ENCODE peak calls at places on chromosome 17, in four cellular contexts. V, Z, W and K are unnamed samples.

GRCh38 chr17:29215717-29216116 is 30.9 kb upstream of the CRYBA1 start:
- DNase-seq in V (no peak), W (no peak), Z (no peak), K (no peak)

GRCh38 chr17:44279586-44280344 is 11.8 kb upstream of the SLC4A1 start:
- DNase-seq in V (peak; percentile 78), Z (peak; percentile 86), W (no peak), K (peak; percentile 11)

GRCh38 chr17:64160378-64160777 is 30.4 kb upstream of the ERN1 start:
- DNase-seq in Z (no peak), V (no peak), W (no peak), K (no peak)

GRCh38 chr17:20133552-20133951 is 124.4 kb downstream of the SPECC1 start:
- DNase-seq in V (no peak), W (no peak), Z (no peak), K (no peak)

GRCh38 chr17:68291836-68292688 is 767 bp downstream of the ARSG start:
- DNase-seq in Z (peak; percentile 57), W (peak; percentile 72), V (peak; percentile 79), K (peak; percentile 45)

GRCh38 chr17:52071712-52072111 is 86.8 kb downstream of the CA10 start:
- DNase-seq in V (no peak), Z (no peak), W (no peak), K (no peak)

GRCh38 chr17:68296217-68297140 is 5.2 kb downstream of the ARSG start:
- DNase-seq in Z (no peak), W (no peak), V (no peak), K (no peak)

GRCh38 chr17:45091778-45092425 is 30.8 kb downstream of the NMT1 start:
- DNase-seq in W (no peak), Z (no peak), V (no peak), K (no peak)

GRCh38 chr17:74712301-74712700 is 422 bp downstream of the CD300LF start:
- DNase-seq in V (no peak), W (no peak), Z (no peak), K (no peak)

GRCh38 chr17:77815127-77815905 is 143.2 kb upstream of the TNRC6C start:
- DNase-seq in Z (no peak), V (no peak), W (peak; percentile 7), K (no peak)

GRCh38 chr17:44972953-44973352 is 4.8 kb upstream of the C1QL1 start:
- DNase-seq in V (no peak), W (no peak), Z (no peak), K (no peak)

GRCh38 chr17:59427425-59427921 is 96.0 kb downstream of the YPEL2 start:
- DNase-seq in Z (no peak), V (no peak), W (no peak), K (no peak)

GRCh38 chr17:5194346-5194745 is 2.7 kb upstream of the ZNF594 start:
- DNase-seq in W (no peak), Z (no peak), V (no peak), K (no peak)

GRCh38 chr17:47698749-47699535 is 5.0 kb downstream of the TBKBP1 start:
- DNase-seq in W (peak; percentile 88), Z (no peak), V (peak; percentile 55), K (peak; percentile 76)

GRCh38 chr17:17983376-17983775 is 10.7 kb downstream of the DRC3 start:
- DNase-seq in W (no peak), Z (no peak), V (no peak), K (no peak)

GRCh38 chr17:17104494-17104893 is 62.2 kb downstream of the MPRIP start:
- DNase-seq in W (no peak), V (peak; percentile 13), Z (no peak), K (no peak)

GRCh38 chr17:52477824-52478614 is 319.5 kb upstream of the CA10 start:
- DNase-seq in W (no peak), Z (no peak), V (no peak), K (no peak)

GRCh38 chr17:81961087-81961514 is at the start of gene NOTUM:
- DNase-seq in Z (no peak), V (no peak), W (peak; percentile 68), K (no peak)

GRCh38 chr17:39098474-39099090 is 52.9 kb downstream of the PLXDC1 start:
- DNase-seq in W (no peak), V (no peak), Z (peak; percentile 26), K (no peak)

GRCh38 chr17:66755944-66756290 is 79.0 kb upstream of the CACNG5 start:
- DNase-seq in V (no peak), Z (no peak), W (no peak), K (no peak)

GRCh38 chr17:17058304-17058703 is 16.0 kb downstream of the MPRIP start:
- DNase-seq in V (no peak), W (peak; percentile 12), Z (no peak), K (no peak)

GRCh38 chr17:46968224-46968834 is 10.7 kb downstream of the RPRML start:
- DNase-seq in Z (no peak), V (no peak), W (no peak), K (no peak)

GRCh38 chr17:81260171-81260570 is 21.1 kb downstream of the NDUFAF8 start:
- DNase-seq in V (no peak), W (no peak), Z (no peak), K (no peak)

GRCh38 chr17:45656527-45657181 is 127.5 kb upstream of the CRHR1 start:
- DNase-seq in V (no peak), Z (no peak), W (no peak), K (no peak)

GRCh38 chr17:40699359-40699758 is 4.2 kb downstream of the KRT24 start:
- DNase-seq in V (no peak), Z (no peak), W (no peak), K (no peak)

GRCh38 chr17:78643326-78643725 is 66.1 kb upstream of the DNAH17 start:
- DNase-seq in Z (no peak), W (no peak), V (no peak), K (no peak)

GRCh38 chr17:18141210-18141803 is 32.8 kb downstream of the MYO15A start:
- DNase-seq in W (no peak), V (no peak), Z (no peak), K (peak; percentile 52)

GRCh38 chr17:9982159-9982558 is 77.1 kb upstream of the RCVRN start:
- DNase-seq in W (no peak), Z (no peak), V (no peak), K (no peak)

GRCh38 chr17:4520881-4521600 is 22.4 kb downstream of the SPNS2 start:
- DNase-seq in Z (no peak), V (no peak), W (no peak), K (no peak)

GRCh38 chr17:63685021-63685420 is 14.9 kb downstream of the LIMD2 start:
- DNase-seq in Z (no peak), W (no peak), V (no peak), K (no peak)

GRCh38 chr17:34675143-34675542 is 95.8 kb downstream of the TMEM132E start:
- DNase-seq in Z (no peak), V (no peak), W (no peak), K (no peak)

GRCh38 chr17:9959377-9959981 is 54.4 kb upstream of the RCVRN start:
- DNase-seq in Z (peak; percentile 29), V (no peak), W (peak; percentile 86), K (peak; percentile 71)

GRCh38 chr17:4536742-4537411 is 18.3 kb downstream of the MYBBP1A start:
- DNase-seq in V (peak; percentile 42), W (peak; percentile 19), Z (no peak), K (no peak)

GRCh38 chr17:37614391-37614790 is 5.2 kb upstream of the SYNRG start:
- DNase-seq in Z (no peak), V (no peak), W (no peak), K (no peak)

GRCh38 chr17:29570521-29570920 is 2.0 kb downstream of the TP53I13 start:
- DNase-seq in V (no peak), W (no peak), Z (peak; percentile 5), K (no peak)

GRCh38 chr17:27868565-27868964 is 24.6 kb downstream of the LYRM9 start:
- DNase-seq in V (no peak), Z (no peak), W (no peak), K (no peak)
- TF ChIP-seq CTCF in V (no peak), Z (no peak), W (no peak), K (no peak)

DNA sequence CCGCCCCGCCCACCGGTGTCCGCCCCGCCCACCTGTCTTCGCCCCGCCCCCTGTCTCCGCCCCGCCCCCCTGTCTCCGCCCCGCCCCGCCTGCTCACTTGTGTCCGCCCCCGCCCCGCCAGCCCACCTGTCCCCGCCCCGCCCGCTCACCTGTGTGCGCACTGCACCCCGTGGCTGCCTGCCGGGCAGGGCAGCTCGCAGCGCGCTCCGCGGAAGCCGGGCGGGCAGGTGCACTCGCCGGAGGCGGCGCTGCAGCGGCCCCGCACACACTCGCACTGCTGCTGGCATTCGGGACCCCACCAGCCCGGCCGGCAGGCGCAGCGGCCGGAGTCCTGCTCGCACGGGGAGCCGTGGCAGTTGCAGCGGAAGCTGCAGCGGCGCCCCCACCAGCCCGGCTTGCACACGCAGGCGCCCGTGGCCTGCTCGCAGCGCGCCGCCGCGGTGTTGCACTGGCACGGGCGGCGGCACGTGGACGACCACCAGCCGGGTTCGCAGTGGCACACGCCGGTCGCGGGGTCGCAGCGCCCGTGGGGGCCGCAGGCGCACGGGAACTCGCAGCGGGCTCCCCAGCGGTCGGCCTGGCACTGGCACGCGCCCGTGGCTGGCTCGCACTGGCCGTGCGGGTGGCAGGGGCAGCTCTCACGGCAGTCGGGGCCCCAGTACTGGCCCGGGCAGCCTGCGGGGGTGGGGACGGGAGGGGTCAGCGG is 2.1 kb downstream of the SCARF1 start:
- DNase-seq in V (no peak), Z (no peak), W (peak; percentile 62), K (no peak)
- TF ChIP-seq CTCF in V (no peak), Z (no peak), W (peak; percentile 20), K (peak; percentile 48)

GRCh38 chr17:57552114-57552601 is 192.9 kb downstream of the CCDC182 start:
- DNase-seq in V (no peak), Z (peak; percentile 61), W (peak; percentile 73), K (peak; percentile 58)
- TF ChIP-seq CTCF in V (peak; percentile 54), Z (no peak), W (peak; percentile 59), K (peak; percentile 59)

DNA sequence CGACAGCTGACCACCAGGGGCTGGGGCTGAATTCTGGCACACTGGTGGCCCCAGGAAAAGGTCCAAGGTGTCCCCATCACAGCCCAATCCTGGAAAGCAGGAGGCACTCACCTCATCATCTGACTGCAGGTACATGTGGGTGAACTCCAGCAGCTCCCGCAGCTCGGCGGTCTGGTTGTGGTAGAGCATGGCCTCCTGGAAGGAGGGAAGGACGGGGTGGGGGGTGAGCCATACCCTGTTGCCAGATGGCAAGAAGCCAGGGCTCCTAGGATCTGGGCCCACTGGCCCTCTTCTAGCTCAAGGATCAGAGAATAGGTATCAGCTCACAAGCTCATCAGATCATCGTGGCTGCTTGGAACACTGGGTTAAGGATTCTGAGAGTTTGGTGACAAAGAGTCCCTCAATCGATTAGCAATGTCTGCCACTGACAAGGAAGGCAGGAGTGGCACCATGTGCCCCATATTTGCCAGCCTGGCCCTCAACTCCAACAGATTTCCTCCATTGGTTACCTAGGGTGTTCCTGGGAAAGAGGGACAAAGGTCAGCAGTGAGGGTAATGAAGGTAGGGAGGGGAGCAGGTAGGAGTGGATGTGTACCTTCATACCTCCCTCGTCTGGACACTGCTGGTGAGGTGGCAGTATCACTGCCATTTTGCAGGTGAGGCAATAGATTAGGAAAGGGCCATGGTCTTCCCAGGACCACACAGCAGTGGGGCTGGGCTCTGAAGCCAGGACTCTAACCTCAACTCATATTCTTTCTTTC is 4.9 kb downstream of the P3H4 start:
- DNase-seq in Z (no peak), V (no peak), W (no peak), K (no peak)
- TF ChIP-seq CTCF in Z (no peak), V (no peak), W (no peak), K (no peak)